ENCODE peak calls at places on chromosomes 13 and 19, in six cellular contexts. One of them, this sample, is unnamed.

GRCh38 chr19:17035842-17036424 is 9.3 kb upstream of the CPAMD8 start:
- DNase-seq in AG04450: no peak
- DNase-seq in stimulated activated CD4-positive, alpha-beta T cell treated with anti-CD3 and anti-CD28 coated beads, TNF-alpha, amount 100 ng/mL, for 1 hour: no peak
- DNase-seq in posterior cingulate gyrus: no peak
- DNase-seq in H9: no peak
- DNase-seq in aorta: no peak
- DNase-seq in this sample: no peak

GRCh38 chr19:46205183-46205984 is 24.2 kb upstream of the IGFL1 start:
- DNase-seq in AG04450: no peak
- DNase-seq in stimulated activated CD4-positive, alpha-beta T cell treated with anti-CD3 and anti-CD28 coated beads, TNF-alpha, amount 100 ng/mL, for 1 hour: no peak
- DNase-seq in posterior cingulate gyrus: no peak
- DNase-seq in H9: no peak
- DNase-seq in aorta: peak
- DNase-seq in this sample: no peak

GRCh38 chr19:9883231-9883758 is 48.2 kb downstream of the PIN1 start:
- DNase-seq in AG04450: no peak
- DNase-seq in stimulated activated CD4-positive, alpha-beta T cell treated with anti-CD3 and anti-CD28 coated beads, TNF-alpha, amount 100 ng/mL, for 1 hour: no peak
- DNase-seq in posterior cingulate gyrus: peak
- DNase-seq in H9: peak
- DNase-seq in aorta: no peak
- DNase-seq in this sample: no peak

GRCh38 chr13:113116206-113116800 is 6.3 kb upstream of the F10 start:
- DNase-seq in AG04450: no peak
- DNase-seq in stimulated activated CD4-positive, alpha-beta T cell treated with anti-CD3 and anti-CD28 coated beads, TNF-alpha, amount 100 ng/mL, for 1 hour: no peak
- DNase-seq in posterior cingulate gyrus: no peak
- DNase-seq in H9: no peak
- DNase-seq in aorta: peak
- DNase-seq in this sample: no peak

GRCh38 chr13:75494491-75494890 is 12.5 kb upstream of the TBC1D4 start:
- DNase-seq in AG04450: no peak
- DNase-seq in stimulated activated CD4-positive, alpha-beta T cell treated with anti-CD3 and anti-CD28 coated beads, TNF-alpha, amount 100 ng/mL, for 1 hour: no peak
- DNase-seq in posterior cingulate gyrus: no peak
- DNase-seq in H9: no peak
- DNase-seq in aorta: no peak
- DNase-seq in this sample: no peak

GRCh38 chr19:56105090-56105701 is 15.9 kb downstream of the ZNF787 start:
- DNase-seq in AG04450: no peak
- DNase-seq in stimulated activated CD4-positive, alpha-beta T cell treated with anti-CD3 and anti-CD28 coated beads, TNF-alpha, amount 100 ng/mL, for 1 hour: no peak
- DNase-seq in posterior cingulate gyrus: peak
- DNase-seq in H9: peak
- DNase-seq in aorta: peak
- DNase-seq in this sample: no peak

GRCh38 chr13:23377603-23378002 is 55.9 kb downstream of the SACS start:
- DNase-seq in AG04450: no peak
- DNase-seq in stimulated activated CD4-positive, alpha-beta T cell treated with anti-CD3 and anti-CD28 coated beads, TNF-alpha, amount 100 ng/mL, for 1 hour: no peak
- DNase-seq in posterior cingulate gyrus: no peak
- DNase-seq in H9: no peak
- DNase-seq in aorta: peak
- DNase-seq in this sample: no peak

GRCh38 chr13:34410653-34411052 is 531.4 kb upstream of the NBEA start:
- DNase-seq in AG04450: no peak
- DNase-seq in stimulated activated CD4-positive, alpha-beta T cell treated with anti-CD3 and anti-CD28 coated beads, TNF-alpha, amount 100 ng/mL, for 1 hour: no peak
- DNase-seq in posterior cingulate gyrus: no peak
- DNase-seq in H9: no peak
- DNase-seq in aorta: no peak
- DNase-seq in this sample: no peak

GRCh38 chr19:45141203-45141900 is 19.4 kb downstream of the NKPD1 start:
- DNase-seq in AG04450: no peak
- DNase-seq in stimulated activated CD4-positive, alpha-beta T cell treated with anti-CD3 and anti-CD28 coated beads, TNF-alpha, amount 100 ng/mL, for 1 hour: no peak
- DNase-seq in posterior cingulate gyrus: peak
- DNase-seq in H9: no peak
- DNase-seq in aorta: no peak
- DNase-seq in this sample: no peak

GRCh38 chr13:35818577-35819165 is 312.5 kb downstream of the DCLK1 start:
- DNase-seq in AG04450: no peak
- DNase-seq in stimulated activated CD4-positive, alpha-beta T cell treated with anti-CD3 and anti-CD28 coated beads, TNF-alpha, amount 100 ng/mL, for 1 hour: no peak
- DNase-seq in posterior cingulate gyrus: no peak
- DNase-seq in H9: no peak
- DNase-seq in aorta: no peak
- DNase-seq in this sample: no peak

GRCh38 chr13:99860736-99861135 is 110.8 kb downstream of the ZIC5 start:
- DNase-seq in AG04450: no peak
- DNase-seq in stimulated activated CD4-positive, alpha-beta T cell treated with anti-CD3 and anti-CD28 coated beads, TNF-alpha, amount 100 ng/mL, for 1 hour: no peak
- DNase-seq in posterior cingulate gyrus: no peak
- DNase-seq in H9: no peak
- DNase-seq in aorta: no peak
- DNase-seq in this sample: no peak

GRCh38 chr13:95533545-95534135 is 18.9 kb upstream of the CLDN10 start:
- DNase-seq in AG04450: no peak
- DNase-seq in stimulated activated CD4-positive, alpha-beta T cell treated with anti-CD3 and anti-CD28 coated beads, TNF-alpha, amount 100 ng/mL, for 1 hour: no peak
- DNase-seq in posterior cingulate gyrus: no peak
- DNase-seq in H9: peak
- DNase-seq in aorta: no peak
- DNase-seq in this sample: no peak

GRCh38 chr19:35843676-35844481 is 8.4 kb downstream of the NPHS1 start:
- DNase-seq in AG04450: no peak
- DNase-seq in stimulated activated CD4-positive, alpha-beta T cell treated with anti-CD3 and anti-CD28 coated beads, TNF-alpha, amount 100 ng/mL, for 1 hour: no peak
- DNase-seq in posterior cingulate gyrus: peak
- DNase-seq in H9: peak
- DNase-seq in aorta: no peak
- DNase-seq in this sample: no peak

GRCh38 chr19:57192064-57192395 is 730 bp downstream of the ZNF264 start:
- DNase-seq in AG04450: no peak
- DNase-seq in stimulated activated CD4-positive, alpha-beta T cell treated with anti-CD3 and anti-CD28 coated beads, TNF-alpha, amount 100 ng/mL, for 1 hour: no peak
- DNase-seq in posterior cingulate gyrus: no peak
- DNase-seq in H9: no peak
- DNase-seq in aorta: no peak
- DNase-seq in this sample: no peak

GRCh38 chr13:73000027-73000674 is 58.7 kb upstream of the KLF5 start:
- DNase-seq in AG04450: no peak
- DNase-seq in stimulated activated CD4-positive, alpha-beta T cell treated with anti-CD3 and anti-CD28 coated beads, TNF-alpha, amount 100 ng/mL, for 1 hour: no peak
- DNase-seq in posterior cingulate gyrus: no peak
- DNase-seq in H9: no peak
- DNase-seq in aorta: no peak
- DNase-seq in this sample: no peak

GRCh38 chr19:12983561-12984142 is 11.6 kb upstream of the NFIX start:
- DNase-seq in AG04450: peak
- DNase-seq in stimulated activated CD4-positive, alpha-beta T cell treated with anti-CD3 and anti-CD28 coated beads, TNF-alpha, amount 100 ng/mL, for 1 hour: peak
- DNase-seq in posterior cingulate gyrus: peak
- DNase-seq in H9: peak
- DNase-seq in aorta: peak
- DNase-seq in this sample: peak

GRCh38 chr13:112696001-112696868 is 6.4 kb downstream of the ATP11A start:
- DNase-seq in AG04450: no peak
- DNase-seq in stimulated activated CD4-positive, alpha-beta T cell treated with anti-CD3 and anti-CD28 coated beads, TNF-alpha, amount 100 ng/mL, for 1 hour: no peak
- DNase-seq in posterior cingulate gyrus: peak
- DNase-seq in H9: peak
- DNase-seq in aorta: peak
- DNase-seq in this sample: no peak

GRCh38 chr13:99085139-99085845 is 107.4 kb upstream of the DOCK9 start:
- DNase-seq in AG04450: no peak
- DNase-seq in stimulated activated CD4-positive, alpha-beta T cell treated with anti-CD3 and anti-CD28 coated beads, TNF-alpha, amount 100 ng/mL, for 1 hour: no peak
- DNase-seq in posterior cingulate gyrus: no peak
- DNase-seq in H9: peak
- DNase-seq in aorta: no peak
- DNase-seq in this sample: no peak

GRCh38 chr13:67225252-67226159 is 4.6 kb downstream of the PCDH9 start:
- DNase-seq in AG04450: no peak
- DNase-seq in stimulated activated CD4-positive, alpha-beta T cell treated with anti-CD3 and anti-CD28 coated beads, TNF-alpha, amount 100 ng/mL, for 1 hour: no peak
- DNase-seq in posterior cingulate gyrus: no peak
- DNase-seq in H9: no peak
- DNase-seq in aorta: peak
- DNase-seq in this sample: no peak

GRCh38 chr19:10295305-10295846 is 5.6 kb downstream of the ICAM5 start:
- DNase-seq in AG04450: no peak
- DNase-seq in stimulated activated CD4-positive, alpha-beta T cell treated with anti-CD3 and anti-CD28 coated beads, TNF-alpha, amount 100 ng/mL, for 1 hour: peak
- DNase-seq in posterior cingulate gyrus: no peak
- DNase-seq in H9: peak
- DNase-seq in aorta: no peak
- DNase-seq in this sample: peak

GRCh38 chr19:18053571-18054219 is 33.0 kb downstream of the IL12RB1 start:
- DNase-seq in AG04450: no peak
- DNase-seq in stimulated activated CD4-positive, alpha-beta T cell treated with anti-CD3 and anti-CD28 coated beads, TNF-alpha, amount 100 ng/mL, for 1 hour: no peak
- DNase-seq in posterior cingulate gyrus: no peak
- DNase-seq in H9: no peak
- DNase-seq in aorta: no peak
- DNase-seq in this sample: no peak

GRCh38 chr19:1315470-1316166 is 29.9 kb downstream of the EFNA2 start:
- DNase-seq in AG04450: no peak
- DNase-seq in stimulated activated CD4-positive, alpha-beta T cell treated with anti-CD3 and anti-CD28 coated beads, TNF-alpha, amount 100 ng/mL, for 1 hour: no peak
- DNase-seq in posterior cingulate gyrus: peak
- DNase-seq in H9: peak
- DNase-seq in aorta: no peak
- DNase-seq in this sample: no peak

GRCh38 chr13:111370570-111371150 is 50.2 kb downstream of the TEX29 start:
- DNase-seq in AG04450: no peak
- DNase-seq in stimulated activated CD4-positive, alpha-beta T cell treated with anti-CD3 and anti-CD28 coated beads, TNF-alpha, amount 100 ng/mL, for 1 hour: no peak
- DNase-seq in posterior cingulate gyrus: no peak
- DNase-seq in H9: no peak
- DNase-seq in aorta: no peak
- DNase-seq in this sample: no peak

GRCh38 chr19:29510701-29511265 is 15.0 kb upstream of the VSTM2B start:
- DNase-seq in AG04450: no peak
- DNase-seq in stimulated activated CD4-positive, alpha-beta T cell treated with anti-CD3 and anti-CD28 coated beads, TNF-alpha, amount 100 ng/mL, for 1 hour: no peak
- DNase-seq in posterior cingulate gyrus: peak
- DNase-seq in H9: no peak
- DNase-seq in aorta: peak
- DNase-seq in this sample: no peak

GRCh38 chr19:18271433-18271841 is 2.8 kb downstream of the IQCN start:
- DNase-seq in AG04450: no peak
- DNase-seq in stimulated activated CD4-positive, alpha-beta T cell treated with anti-CD3 and anti-CD28 coated beads, TNF-alpha, amount 100 ng/mL, for 1 hour: no peak
- DNase-seq in posterior cingulate gyrus: no peak
- DNase-seq in H9: no peak
- DNase-seq in aorta: no peak
- DNase-seq in this sample: no peak

GRCh38 chr13:74450976-74451375 is 316.8 kb upstream of the KLF12 start:
- DNase-seq in AG04450: no peak
- DNase-seq in stimulated activated CD4-positive, alpha-beta T cell treated with anti-CD3 and anti-CD28 coated beads, TNF-alpha, amount 100 ng/mL, for 1 hour: no peak
- DNase-seq in posterior cingulate gyrus: no peak
- DNase-seq in H9: no peak
- DNase-seq in aorta: no peak
- DNase-seq in this sample: no peak

GRCh38 chr19:13880059-13880672 is 3.2 kb downstream of the NANOS3 start:
- DNase-seq in AG04450: peak
- DNase-seq in stimulated activated CD4-positive, alpha-beta T cell treated with anti-CD3 and anti-CD28 coated beads, TNF-alpha, amount 100 ng/mL, for 1 hour: peak
- DNase-seq in posterior cingulate gyrus: peak
- DNase-seq in H9: peak
- DNase-seq in aorta: peak
- DNase-seq in this sample: peak

GRCh38 chr19:21322528-21322927 is 6.7 kb downstream of the ZNF708 start:
- DNase-seq in AG04450: no peak
- DNase-seq in stimulated activated CD4-positive, alpha-beta T cell treated with anti-CD3 and anti-CD28 coated beads, TNF-alpha, amount 100 ng/mL, for 1 hour: no peak
- DNase-seq in posterior cingulate gyrus: peak
- DNase-seq in H9: no peak
- DNase-seq in aorta: no peak
- DNase-seq in this sample: no peak

GRCh38 chr19:4337906-4338440 is 654 bp downstream of the STAP2 start:
- DNase-seq in AG04450: no peak
- DNase-seq in stimulated activated CD4-positive, alpha-beta T cell treated with anti-CD3 and anti-CD28 coated beads, TNF-alpha, amount 100 ng/mL, for 1 hour: no peak
- DNase-seq in posterior cingulate gyrus: peak
- DNase-seq in H9: no peak
- DNase-seq in aorta: no peak
- DNase-seq in this sample: no peak

GRCh38 chr19:40471111-40471510 is 4.3 kb downstream of the SPTBN4 start:
- DNase-seq in AG04450: no peak
- DNase-seq in stimulated activated CD4-positive, alpha-beta T cell treated with anti-CD3 and anti-CD28 coated beads, TNF-alpha, amount 100 ng/mL, for 1 hour: no peak
- DNase-seq in posterior cingulate gyrus: no peak
- DNase-seq in H9: no peak
- DNase-seq in aorta: no peak
- DNase-seq in this sample: no peak

This sample was measured in stimulated activated CD8-positive, alpha-beta memory T cell treated with anti-CD3 and anti-CD28 coated beads, Interleukin-12 subunit alpha, Interleukin-12 subunit beta, amount 100 ng/mL, for 4 hours.